ENCODE peak calls at places on chromosomes 7 and 10, in six cellular contexts. L, R, S, Z, U and H are unnamed samples.

GRCh38 chr7:80335473-80336232 is 176.2 kb downstream of the GNAT3 start:
- DNase-seq in L (no peak), R (peak), S (peak), Z (no peak), U (no peak), H (no peak)

GRCh38 chr7:47471358-47471703 is 110.6 kb downstream of the TNS3 start:
- DNase-seq in L (no peak), R (no peak), S (no peak), Z (no peak), U (no peak), H (no peak)

GRCh38 chr10:122077311-122077875 is 88.4 kb downstream of the TACC2 start:
- DNase-seq in L (no peak), R (no peak), S (no peak), Z (no peak), U (no peak), H (no peak)

GRCh38 chr10:72691470-72692056 is 380 bp upstream of the MCU start:
- DNase-seq in L (no peak), R (no peak), S (no peak), Z (no peak), U (no peak), H (no peak)

GRCh38 chr10:85862771-85863170 is 503.8 kb downstream of the GRID1 start:
- DNase-seq in L (no peak), R (peak), S (no peak), Z (no peak), U (no peak), H (no peak)

GRCh38 chr7:111529507-111530355 is 32.6 kb downstream of the IMMP2L start:
- DNase-seq in L (peak), R (no peak), S (no peak), Z (peak), U (peak), H (no peak)

GRCh38 chr10:110241407-110241806 is 34.0 kb downstream of the MXI1 start:
- DNase-seq in L (no peak), R (no peak), S (no peak), Z (no peak), U (no peak), H (no peak)

GRCh38 chr7:90320801-90321494 is at the start of gene FAM237B:
- DNase-seq in L (no peak), R (peak), S (no peak), Z (no peak), U (no peak), H (no peak)

GRCh38 chr10:115830260-115830970 is 442.6 kb downstream of the GFRA1 start:
- DNase-seq in L (no peak), R (no peak), S (no peak), Z (peak), U (peak), H (no peak)

GRCh38 chr10:3749597-3750351 is 35.2 kb downstream of the KLF6 start:
- DNase-seq in L (no peak), R (peak), S (no peak), Z (no peak), U (peak), H (no peak)

GRCh38 chr7:114649689-114650088 is 235.1 kb downstream of the FOXP2 start:
- DNase-seq in L (no peak), R (no peak), S (no peak), Z (no peak), U (no peak), H (no peak)

DNA sequence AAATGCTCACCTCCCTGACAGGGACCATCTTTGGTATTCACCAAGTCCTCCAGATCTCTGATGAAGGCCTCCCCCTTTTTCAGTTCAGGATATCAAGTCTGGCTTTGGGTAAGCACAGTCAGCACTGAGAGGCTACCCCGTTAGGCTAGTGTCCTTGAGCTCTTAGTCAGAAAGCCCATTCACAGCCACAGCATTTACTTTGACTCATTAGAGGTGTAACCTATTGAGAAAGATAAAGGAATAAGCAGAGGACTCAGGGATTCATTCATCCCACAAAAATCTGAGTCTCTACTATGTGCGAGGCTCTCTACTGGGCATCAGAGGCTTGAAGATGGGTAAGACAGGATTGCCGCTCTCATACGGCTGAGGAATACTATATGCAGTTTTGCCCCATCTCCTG is 14.0 kb upstream of the RAMP3 start:
- DNase-seq in L (no peak), R (no peak), S (no peak), Z (peak), U (peak), H (no peak)
- TF ChIP-seq CTCF in L (no peak), R (no peak), S (no peak), Z (no peak), U (no peak), H (no peak)

GRCh38 chr10:126930506-126931458 is 25.6 kb downstream of the DOCK1 start:
- DNase-seq in L (peak), R (no peak), S (no peak), Z (no peak), U (no peak), H (no peak)
- H3K4me3 ChIP-seq in L (no peak), R (no peak), S (no peak), Z (no peak), U (no peak), H (no peak)

GRCh38 chr7:139317954-139318505 is 23.1 kb upstream of the FMC1 start:
- DNase-seq in L (no peak), R (no peak), S (no peak), Z (no peak), U (no peak), H (no peak)

GRCh38 chr7:139321071-139321745 is 19.9 kb upstream of the FMC1 start:
- DNase-seq in L (no peak), R (peak), S (no peak), Z (peak), U (no peak), H (no peak)
- TF ChIP-seq CTCF in L (peak), R (peak), S (peak), Z (peak), U (peak), H (peak)

GRCh38 chr10:127872871-127873600 is 19.7 kb downstream of the CLRN3 start:
- DNase-seq in L (no peak), R (peak), S (peak), Z (peak), U (no peak), H (no peak)
- H3K4me3 ChIP-seq in L (no peak), R (no peak), S (no peak), Z (no peak), U (no peak), H (no peak)